ENCODE peak calls at places on chromosomes 4 and X, in seven cellular contexts. T is ovary, N is body of pancreas, D is sigmoid colon, J is suprapubic skin, C is esophagus muscularis mucosa, Z is uterus. K is an unnamed sample.

GRCh38 chrX:148872153-148872540 is 371.7 kb downstream of the AFF2 start:
- DNase-seq in T (no peak), N (no peak), D (no peak), J (no peak), C (no peak), Z (no peak), K (no peak)

GRCh38 chrX:101803451-101803850 is 128.4 kb downstream of the ZMAT1 start:
- DNase-seq in T (no peak), N (no peak), D (no peak), J (no peak), C (no peak), Z (no peak), K (no peak)

GRCh38 chrX:10178866-10179463 is 22.2 kb downstream of the CLCN4 start:
- DNase-seq in T (no peak), N (no peak), D (no peak), J (no peak), C (no peak), Z (no peak), K (no peak)

GRCh38 chr4:155339588-155339987 is 37.2 kb downstream of the MAP9 start:
- DNase-seq in T (no peak), N (no peak), D (no peak), J (no peak), C (no peak), Z (no peak), K (no peak)

GRCh38 chr4:124839786-124840390 is 127.4 kb upstream of the ANKRD50 start:
- DNase-seq in T (no peak), N (no peak), D (no peak), J (no peak), C (no peak), Z (no peak), K (no peak)

GRCh38 chr4:156298230-156298629 is 344.6 kb upstream of the CTSO start:
- DNase-seq in T (no peak), N (no peak), D (peak; percentile 87), J (no peak), C (no peak), Z (peak; percentile 52), K (no peak)

GRCh38 chrX:127187095-127187494 is 367.6 kb downstream of the PRR32 start:
- DNase-seq in T (no peak), N (no peak), D (no peak), J (no peak), C (no peak), Z (no peak), K (no peak)

GRCh38 chr4:76011700-76012387 is 4.5 kb upstream of the CXCL9 start:
- DNase-seq in T (no peak), N (no peak), D (no peak), J (no peak), C (no peak), Z (peak; percentile 36), K (no peak)

GRCh38 chr4:84389406-84389805 is 109.7 kb downstream of the NKX6-1 start:
- DNase-seq in T (no peak), N (no peak), D (no peak), J (no peak), C (no peak), Z (no peak), K (no peak)

GRCh38 chr4:2222838-2223237 is 19.1 kb downstream of the HAUS3 start:
- DNase-seq in T (no peak), N (peak; percentile 34), D (no peak), J (no peak), C (no peak), Z (no peak), K (no peak)

GRCh38 chr4:95077864-95078263 is 320.1 kb downstream of the BMPR1B start:
- DNase-seq in T (no peak), N (no peak), D (no peak), J (no peak), C (no peak), Z (no peak), K (no peak)

GRCh38 chr4:78889955-78890354 is 49.3 kb downstream of the PAQR3 start:
- DNase-seq in T (no peak), N (no peak), D (no peak), J (no peak), C (no peak), Z (no peak), K (no peak)

GRCh38 chrX:101208152-101208905 is 11.3 kb upstream of the DRP2 start:
- DNase-seq in T (no peak), N (no peak), D (no peak), J (no peak), C (no peak), Z (no peak), K (no peak)

GRCh38 chr4:26426892-26427291 is 63.4 kb downstream of the CCKAR start:
- DNase-seq in T (no peak), N (no peak), D (no peak), J (no peak), C (no peak), Z (no peak), K (no peak)

GRCh38 chr4:26434030-26434639 is 56.1 kb downstream of the CCKAR start:
- DNase-seq in T (no peak), N (no peak), D (no peak), J (no peak), C (no peak), Z (no peak), K (no peak)

GRCh38 chr4:26433556-26433955 is 56.7 kb downstream of the CCKAR start:
- DNase-seq in T (no peak), N (no peak), D (no peak), J (no peak), C (no peak), Z (no peak), K (no peak)

GRCh38 chr4:26432419-26432818 is 57.9 kb downstream of the CCKAR start:
- DNase-seq in T (no peak), N (no peak), D (no peak), J (no peak), C (no peak), Z (no peak), K (no peak)

DNA sequence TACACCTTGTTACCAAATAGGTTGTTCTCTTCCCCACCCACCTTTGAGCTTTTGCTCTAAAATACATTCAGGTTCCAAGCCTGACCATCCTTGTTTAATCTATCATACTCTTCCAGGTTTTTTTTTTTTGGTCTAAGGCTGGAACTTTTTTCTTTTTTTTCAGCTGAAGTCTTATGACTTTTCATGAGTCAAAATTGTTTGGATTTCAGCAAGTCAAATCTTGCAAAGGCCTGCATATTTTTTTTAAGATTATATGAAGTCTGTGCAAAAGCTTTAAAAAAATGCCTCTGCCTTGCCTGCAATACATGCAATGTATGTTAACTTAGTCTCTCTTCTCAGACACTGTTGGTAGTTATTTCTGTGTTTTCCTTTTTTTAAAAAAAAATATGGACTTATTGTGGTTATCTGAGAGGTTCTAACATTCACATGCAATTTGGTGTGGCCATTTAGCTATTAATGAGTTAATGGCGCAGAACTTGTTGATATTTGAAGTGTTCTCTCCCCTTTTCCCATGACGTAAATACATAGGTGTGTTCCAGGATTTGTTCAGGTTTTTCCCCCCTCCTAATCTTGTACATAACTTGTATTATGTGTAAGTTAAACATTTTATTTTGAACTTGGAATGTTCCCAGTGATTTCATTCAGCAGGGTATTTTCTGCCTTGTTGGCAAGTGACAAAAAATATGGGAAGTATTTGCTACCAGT is 58.7 kb downstream of the CCKAR start:
- DNase-seq in T (no peak), N (no peak), D (no peak), J (no peak), C (no peak), Z (no peak), K (no peak)
- TF ChIP-seq CTCF in T (no peak), N (no peak), D (no peak), J (no peak), C (no peak), Z (no peak), K (no peak)

GRCh38 chr4:68410643-68411042 is 36.6 kb upstream of the TMPRSS11E start:
- DNase-seq in T (no peak), N (no peak), D (no peak), J (no peak), C (no peak), Z (no peak), K (no peak)
- TF ChIP-seq POLR2A in T (no peak), N (no peak), D (no peak), J (no peak), C (no peak), Z (no peak), K (no peak)

DNA sequence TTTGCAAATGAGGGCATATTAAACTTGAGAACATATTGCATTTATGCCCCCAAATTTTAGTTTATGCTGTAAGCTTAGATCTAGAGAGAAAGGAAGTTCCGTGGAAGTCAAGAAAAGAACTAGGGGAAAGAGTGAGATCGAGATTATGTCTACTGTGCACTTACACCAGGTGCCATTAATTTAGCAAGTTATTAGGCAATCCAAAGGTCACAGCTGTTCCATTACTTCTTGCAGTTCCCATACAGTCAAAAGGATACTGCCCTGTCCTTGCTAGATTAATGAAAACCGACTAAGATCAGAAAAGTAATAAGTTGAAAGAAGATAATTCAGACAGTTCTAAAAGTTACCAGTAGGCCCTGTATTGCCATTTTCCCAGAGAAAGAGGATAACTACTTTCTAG is 49.3 kb upstream of the SLC7A11 start:
- DNase-seq in T (no peak), N (no peak), D (no peak), J (no peak), C (no peak), Z (no peak), K (no peak)
- H3K4me3 ChIP-seq in T (no peak overlapping the region), N (no peak overlapping the region), D (no peak overlapping the region), J (no peak overlapping the region), C (no peak overlapping the region), Z (no peak overlapping the region), K (no peak overlapping the region)

DNA sequence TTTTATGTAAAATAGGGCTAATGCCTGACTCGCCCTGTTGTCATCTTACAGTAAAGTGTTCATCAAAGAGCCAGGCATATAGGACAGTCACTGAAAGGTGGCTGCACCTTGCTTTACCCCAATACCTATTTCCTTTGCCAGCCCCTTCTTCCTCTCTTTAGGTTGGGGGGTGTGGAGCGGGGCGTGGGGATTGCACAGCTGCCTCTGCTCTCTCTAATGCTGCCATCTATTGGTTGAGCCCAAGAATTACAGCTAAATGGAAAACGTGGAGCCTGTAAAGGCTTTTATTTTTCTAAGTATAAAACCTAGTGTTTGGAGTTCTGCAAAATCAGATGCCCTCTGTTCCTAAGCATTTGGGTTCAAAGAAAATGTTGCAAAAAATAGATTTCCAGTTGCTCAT is 47.7 kb downstream of the ATG4A start:
- DNase-seq in T (no peak), N (no peak), D (no peak), J (no peak), C (no peak), Z (no peak), K (no peak)
- TF ChIP-seq CTCF in T (no peak), N (no peak), D (peak; percentile 11), J (no peak), C (peak; percentile 45), Z (no peak), K (no peak)

DNA sequence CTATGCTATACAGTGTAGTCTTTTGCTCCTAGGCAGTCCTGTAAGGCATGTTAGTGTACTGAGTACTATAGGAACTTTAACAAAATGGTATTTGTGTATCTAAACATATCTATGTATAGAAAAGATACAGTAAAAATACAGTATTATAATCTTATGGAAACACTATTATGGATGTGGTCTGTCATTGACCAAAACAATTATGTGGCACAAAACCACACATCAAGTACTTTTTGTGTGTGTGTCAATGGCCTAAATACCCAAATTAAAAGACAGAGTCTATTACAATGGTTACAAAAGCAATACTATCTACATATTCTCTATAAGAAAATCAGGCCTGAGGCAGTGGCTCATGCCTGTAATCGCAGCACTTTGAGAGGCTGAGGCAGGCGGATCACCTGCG is 610.2 kb upstream of the NDST4 start:
- DNase-seq in T (no peak), N (no peak), D (no peak), J (no peak), C (no peak), Z (no peak), K (no peak)
- TF ChIP-seq POLR2A in T (no peak), N (no peak), D (no peak), J (no peak), C (no peak), Z (no peak), K (no peak)